ENCODE peak calls at places on chromosomes 5 and 9, in four cellular contexts. One of them, this sample, is unnamed.

GRCh38 chr9:126471084-126471611 is 142.6 kb upstream of the LMX1B start:
- DNase-seq in H54: no peak
- DNase-seq in SW 1271: no peak
- DNase-seq in sigmoid colon: no peak
- DNase-seq in this sample: no peak

GRCh38 chr5:135491552-135492318 is 39.6 kb upstream of the TIFAB start:
- DNase-seq in H54: no peak
- DNase-seq in SW 1271: no peak
- DNase-seq in sigmoid colon: no peak
- DNase-seq in this sample: no peak

GRCh38 chr5:4994994-4995393 is 145.1 kb upstream of the ADAMTS16 start:
- DNase-seq in H54: no peak
- DNase-seq in SW 1271: no peak
- DNase-seq in sigmoid colon: no peak
- DNase-seq in this sample: peak

GRCh38 chr9:21265421-21266189 is 25.8 kb upstream of the IFNA14 start:
- DNase-seq in H54: no peak
- DNase-seq in SW 1271: no peak
- DNase-seq in sigmoid colon: no peak
- DNase-seq in this sample: no peak

GRCh38 chr5:135203593-135204036 is 169.6 kb upstream of the PITX1 start:
- DNase-seq in H54: no peak
- DNase-seq in SW 1271: peak
- DNase-seq in sigmoid colon: no peak
- DNase-seq in this sample: peak

GRCh38 chr5:145946112-145946861 is 9.9 kb downstream of the SH3RF2 start:
- DNase-seq in H54: peak
- DNase-seq in SW 1271: peak
- DNase-seq in sigmoid colon: no peak
- DNase-seq in this sample: peak

GRCh38 chr9:134463293-134463692 is 137.0 kb downstream of the RXRA start:
- DNase-seq in H54: no peak
- DNase-seq in SW 1271: no peak
- DNase-seq in sigmoid colon: no peak
- DNase-seq in this sample: no peak

GRCh38 chr9:105663914-105664313 is 1.7 kb downstream of the TAL2 start:
- DNase-seq in H54: no peak
- DNase-seq in SW 1271: no peak
- DNase-seq in sigmoid colon: no peak
- DNase-seq in this sample: no peak

GRCh38 chr9:122936464-122936863 is 4.4 kb upstream of the RABGAP1 start:
- DNase-seq in H54: no peak
- DNase-seq in SW 1271: no peak
- DNase-seq in sigmoid colon: no peak
- DNase-seq in this sample: no peak

GRCh38 chr5:137615171-137615775 is 116.1 kb upstream of the SPOCK1 start:
- DNase-seq in H54: no peak
- DNase-seq in SW 1271: no peak
- DNase-seq in sigmoid colon: no peak
- DNase-seq in this sample: no peak

GRCh38 chr9:127585161-127585750 is 26.8 kb upstream of the STXBP1 start:
- DNase-seq in H54: no peak
- DNase-seq in SW 1271: no peak
- DNase-seq in sigmoid colon: no peak
- DNase-seq in this sample: no peak

GRCh38 chr9:135998410-135999071 is 37.4 kb upstream of the UBAC1 start:
- DNase-seq in H54: no peak
- DNase-seq in SW 1271: no peak
- DNase-seq in sigmoid colon: no peak
- DNase-seq in this sample: no peak

GRCh38 chr9:128503870-128504269 is 649 bp upstream of the GLE1 start:
- DNase-seq in H54: no peak
- DNase-seq in SW 1271: no peak
- DNase-seq in sigmoid colon: no peak
- DNase-seq in this sample: no peak

GRCh38 chr5:848671-849111 is 2.1 kb downstream of the ZDHHC11 start:
- DNase-seq in H54: no peak
- DNase-seq in SW 1271: no peak
- DNase-seq in sigmoid colon: peak
- DNase-seq in this sample: no peak

GRCh38 chr5:61933787-61934626 is 372.0 kb upstream of the KIF2A start:
- DNase-seq in H54: peak
- DNase-seq in SW 1271: peak
- DNase-seq in sigmoid colon: no peak
- DNase-seq in this sample: peak

GRCh38 chr5:104734046-104734445 is 1171.5 kb upstream of the NUDT12 start:
- DNase-seq in H54: no peak
- DNase-seq in SW 1271: no peak
- DNase-seq in sigmoid colon: no peak
- DNase-seq in this sample: no peak